ENCODE peak calls at places on chromosomes 6 and 20, in six cellular contexts. F, V, E, K, G and H are unnamed samples.

GRCh38 chr20:43925786-43926185 is 11.1 kb downstream of the TOX2 start:
- DNase-seq in E (no peak), G (no peak), F (no peak), K (no peak), V (no peak), H (no peak)

GRCh38 chr6:2695464-2696095 is 55.1 kb downstream of the MYLK4 start:
- DNase-seq in G (no peak), E (no peak), V (peak; percentile 31), F (no peak), K (no peak), H (no peak)

GRCh38 chr6:145705561-145705960 is 29.8 kb downstream of the EPM2A start:
- DNase-seq in F (no peak), K (no peak), E (no peak), G (peak; percentile 53), V (no peak), H (no peak)

GRCh38 chr6:44105993-44106740 is 21.1 kb downstream of the MRPL14 start:
- DNase-seq in F (no peak), K (no peak), G (no peak), E (no peak), V (no peak), H (no peak)

GRCh38 chr6:82072771-82073170 is 174.8 kb downstream of the IBTK start:
- DNase-seq in V (no peak), E (no peak), G (peak; percentile 61), F (no peak), K (no peak), H (peak; percentile 76)

GRCh38 chr20:46004813-46005505 is 3.7 kb upstream of the MMP9 start:
- DNase-seq in F (no peak), V (no peak), E (no peak), G (no peak), K (no peak), H (no peak)

GRCh38 chr6:161660666-161661571 is 387.1 kb upstream of the AGPAT4 start:
- DNase-seq in F (no peak), G (no peak), E (no peak), V (no peak), K (no peak), H (no peak)

GRCh38 chr20:22383156-22383555 is 201.2 kb downstream of the FOXA2 start:
- DNase-seq in F (no peak), K (no peak), E (no peak), V (no peak), G (peak; percentile 7), H (peak; percentile 32)

GRCh38 chr6:143264291-143264834 is 186.1 kb downstream of the ADAT2 start:
- DNase-seq in E (no peak), V (no peak), K (no peak), G (no peak), F (no peak), H (no peak)

GRCh38 chr6:35360349-35361138 is 18.2 kb downstream of the PPARD start:
- DNase-seq in V (no peak), K (no peak), G (no peak), F (no peak), E (peak; percentile 86), H (peak; percentile 71)

GRCh38 chr6:38517005-38517404 is 122.7 kb downstream of the BTBD9 start:
- DNase-seq in E (no peak), F (no peak), K (no peak), G (no peak), V (no peak), H (no peak)

GRCh38 chr6:156767603-156768467 is 9.3 kb upstream of the ARID1B start:
- DNase-seq in K (no peak), G (peak; percentile 47), V (no peak), F (no peak), E (no peak), H (no peak)

GRCh38 chr6:40160826-40161225 is 226.6 kb upstream of the MOCS1 start:
- DNase-seq in V (peak; percentile 30), E (no peak), F (no peak), G (no peak), K (no peak), H (no peak)

GRCh38 chr6:141208101-141208500 is 924.6 kb upstream of the GJE1 start:
- DNase-seq in E (no peak), K (no peak), F (no peak), G (no peak), V (no peak), H (no peak)

GRCh38 chr6:16737389-16737788 is 23.9 kb downstream of the ATXN1 start:
- DNase-seq in K (no peak), E (no peak), G (no peak), V (no peak), F (no peak), H (no peak)

GRCh38 chr20:46364670-46365482 is 41.5 kb downstream of the ELMO2 start:
- DNase-seq in F (no peak), K (no peak), G (no peak), V (no peak), E (peak; percentile 83), H (no peak)

GRCh38 chr6:144145546-144145945 is 4.8 kb upstream of the STX11 start:
- DNase-seq in K (no peak), V (no peak), E (no peak), G (no peak), F (no peak), H (no peak)

GRCh38 chr6:39301606-39302005 is 12.6 kb downstream of the KCNK17 start:
- DNase-seq in E (peak; percentile 30), F (no peak), G (no peak), K (no peak), V (no peak), H (no peak)

GRCh38 chr6:167031082-167031709 is 32.0 kb downstream of the CEP43 start:
- DNase-seq in G (no peak), K (no peak), F (no peak), E (no peak), V (no peak), H (no peak)

GRCh38 chr6:158387036-158387435 is 74.8 kb downstream of the TULP4 start:
- DNase-seq in E (no peak), K (no peak), F (no peak), G (no peak), V (no peak), H (no peak)

GRCh38 chr6:7316658-7317533 is 3.9 kb upstream of the SSR1 start:
- DNase-seq in G (no peak), E (no peak), V (no peak), K (no peak), F (no peak), H (no peak)

GRCh38 chr6:135185483-135185882 is 4.4 kb downstream of the MYB start:
- DNase-seq in F (no peak), K (no peak), E (no peak), G (no peak), V (no peak), H (no peak)

GRCh38 chr6:42199106-42199981 is 4.6 kb upstream of the GUCA1B start:
- DNase-seq in V (peak; percentile 85), F (no peak), G (no peak), E (no peak), K (no peak), H (no peak)

GRCh38 chr20:59752704-59753460 is 148.5 kb downstream of the PHACTR3 start:
- DNase-seq in V (no peak), E (peak; percentile 69), K (no peak), G (no peak), F (no peak), H (no peak)

GRCh38 chr6:62288974-62289373 is 2.9 kb upstream of the KHDRBS2 start:
- DNase-seq in F (no peak), K (no peak), V (no peak), E (no peak), G (no peak), H (no peak)